ENCODE peak calls at places on chromosomes 11 and 22, in five cellular contexts. X is transverse colon, M is HCT116, Y is psoas muscle, F is HepG2. P is an unnamed sample.
A peak's percentile ranks its signal among the peaks of the same experiment; 100 is the strongest.

GRCh38 chr11:64032050-64032449 is 3.7 kb upstream of the FLRT1 start:
- DNase-seq in X (no peak), M (no peak), Y (no peak), F (no peak), P (no peak)

GRCh38 chr11:116579857-116580727 is 192.7 kb downstream of the BUD13 start:
- DNase-seq in X (no peak), M (no peak), Y (no peak), F (peak; percentile 83), P (no peak)

GRCh38 chr11:131928992-131929391 is 558.6 kb downstream of the NTM start:
- DNase-seq in X (no peak), M (no peak), Y (no peak), F (no peak), P (no peak)

GRCh38 chr11:73950869-73951710 is at the start of gene DNAJB13:
- DNase-seq in X (peak; percentile 44), M (peak; percentile 38), Y (no peak), F (peak; percentile 77), P (peak; percentile 67)

GRCh38 chr11:122756417-122756816 is 81.9 kb upstream of the CRTAM start:
- DNase-seq in X (peak; percentile 52), M (no peak), Y (no peak), F (no peak), P (no peak)

GRCh38 chr11:81970886-81971285 is 762.8 kb downstream of the FAM181B start:
- DNase-seq in X (no peak), M (no peak), Y (no peak), F (no peak), P (no peak)

GRCh38 chr11:102007567-102008437 is 39.4 kb upstream of the CFAP300 start:
- DNase-seq in X (peak; percentile 60), M (peak; percentile 57), Y (no peak), F (peak; percentile 88), P (no peak)

GRCh38 chr22:27627444-27627833 is 174.1 kb downstream of the MN1 start:
- DNase-seq in X (no peak), M (peak; percentile 44), Y (no peak), F (peak; percentile 87), P (no peak)

GRCh38 chr11:66417000-66417399 is 3.8 kb upstream of the NPAS4 start:
- DNase-seq in X (no peak), M (no peak), Y (no peak), F (no peak), P (no peak)

GRCh38 chr11:11468919-11469318 is 115.9 kb upstream of the CSNK2A3 start:
- DNase-seq in X (no peak), M (no peak), Y (no peak), F (no peak), P (no peak)

GRCh38 chr11:122933434-122933833 is 48.2 kb downstream of the BSX start:
- DNase-seq in X (no peak), M (no peak), Y (no peak), F (no peak), P (no peak)

GRCh38 chr22:46776876-46777608 is 14.6 kb downstream of the TBC1D22A start:
- DNase-seq in X (no peak), M (no peak), Y (no peak), F (no peak), P (no peak)

GRCh38 chr11:40186401-40187091 is 1272.9 kb downstream of the LRRC4C start:
- DNase-seq in X (no peak), M (no peak), Y (no peak), F (peak; percentile 14), P (peak; percentile 31)

GRCh38 chr11:123233978-123234340 is 38.9 kb upstream of the CLMP start:
- DNase-seq in X (no peak), M (no peak), Y (no peak), F (no peak), P (no peak)

GRCh38 chr22:20130319-20130718 is 1.3 kb upstream of the ZDHHC8 start:
- DNase-seq in X (no peak), M (no peak), Y (no peak), F (no peak), P (no peak)

GRCh38 chr11:30453705-30454104 is 130.8 kb downstream of the ARL14EP start:
- DNase-seq in X (no peak), M (no peak), Y (no peak), F (no peak), P (no peak)

GRCh38 chr22:43101306-43101705 is 9.2 kb upstream of the BIK start:
- DNase-seq in X (no peak), M (no peak), Y (no peak), F (no peak), P (no peak)

GRCh38 chr11:109729761-109730160 is 307.8 kb downstream of the C11orf87 start:
- DNase-seq in X (peak; percentile 23), M (no peak), Y (no peak), F (no peak), P (no peak)

GRCh38 chr11:68956142-68956541 is 24.6 kb downstream of the MRGPRD start:
- DNase-seq in X (no peak), M (no peak), Y (peak; percentile 52), F (no peak), P (no peak)

GRCh38 chr11:17607083-17607429 is 60.0 kb downstream of the OTOG start:
- DNase-seq in X (no peak), M (no peak), Y (no peak), F (no peak), P (no peak)

GRCh38 chr11:124843616-124843910 is 21.7 kb upstream of the ROBO3 start:
- DNase-seq in X (no peak), M (no peak), Y (no peak), F (no peak), P (no peak)

GRCh38 chr11:76524919-76525318 is 80.1 kb downstream of the EMSY start:
- DNase-seq in X (no peak), M (peak; percentile 26), Y (no peak), F (peak; percentile 42), P (no peak)

GRCh38 chr11:69472766-69473519 is 8.5 kb upstream of the LINC01488 start:
- DNase-seq in X (no peak), M (no peak), Y (peak; percentile 23), F (no peak), P (no peak)

DNA sequence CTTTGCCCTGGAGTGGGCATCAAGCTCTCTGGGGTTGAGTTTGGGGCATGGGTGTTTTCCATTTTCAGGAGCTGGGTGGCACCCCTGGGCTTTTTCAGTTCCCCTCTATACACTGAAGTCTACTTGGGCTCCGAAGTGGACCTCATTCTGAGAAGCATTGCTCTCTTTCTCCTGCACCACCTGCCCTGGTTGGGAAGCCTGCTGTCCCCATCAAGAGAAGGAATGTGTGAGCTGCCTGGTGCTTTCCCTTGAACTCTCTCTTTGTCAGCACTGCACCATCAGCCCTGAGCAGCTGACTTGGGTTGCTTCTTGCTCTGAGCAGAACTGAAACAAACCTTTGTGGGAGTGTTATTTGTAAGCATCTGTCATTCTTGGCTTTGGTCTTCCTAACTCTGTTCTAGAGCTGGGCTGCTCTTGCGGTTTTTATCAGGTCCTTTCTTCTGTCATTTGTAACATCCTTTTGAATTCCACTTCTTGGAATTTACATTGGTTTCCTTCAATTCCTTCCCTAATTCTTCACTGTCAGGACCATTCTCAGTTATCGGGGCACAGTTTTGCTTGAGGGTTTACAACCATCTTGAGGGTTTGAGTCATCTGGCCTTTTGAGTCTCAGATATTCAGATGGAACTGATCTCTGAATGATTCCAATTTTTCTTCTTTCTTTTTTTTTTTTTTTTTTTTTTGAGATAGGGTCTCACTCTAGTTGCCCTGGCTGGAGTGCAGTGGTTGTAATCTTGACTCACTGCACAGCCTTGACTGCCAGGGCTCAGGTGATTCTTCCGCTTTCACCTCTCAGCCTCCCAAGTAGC is 20.5 kb downstream of the UBE2L3 start:
- DNase-seq in X (peak; percentile 22), M (no peak), Y (no peak), F (no peak), P (no peak)
- TF ChIP-seq CTCF in X (no peak), M (no peak), Y (no peak), F (no peak), P (no peak)

GRCh38 chr11:95147364-95147905 is 57.8 kb downstream of the ENDOD1 start:
- DNase-seq in X (no peak), M (peak; percentile 34), Y (no peak), F (peak; percentile 14), P (peak; percentile 88)
- H3K27me3 ChIP-seq in X (no peaks in the 10 kb centered on the region), M (no peaks in the 10 kb centered on the region), Y (no peaks in the 10 kb centered on the region), F (no peaks in the 10 kb centered on the region), P (no peaks in the 10 kb centered on the region)

GRCh38 chr11:5509803-5510202 is at the start of gene UBQLN3:
- DNase-seq in X (no peak), M (no peak), Y (no peak), F (no peak), P (no peak)
- H3K4me1 ChIP-seq in X (no peaks in the 10 kb centered on the region), M (peaks cover 7% of the 10 kb centered on the region), Y (no peaks in the 10 kb centered on the region), F (no peaks in the 10 kb centered on the region), P (no peaks in the 10 kb centered on the region)

DNA sequence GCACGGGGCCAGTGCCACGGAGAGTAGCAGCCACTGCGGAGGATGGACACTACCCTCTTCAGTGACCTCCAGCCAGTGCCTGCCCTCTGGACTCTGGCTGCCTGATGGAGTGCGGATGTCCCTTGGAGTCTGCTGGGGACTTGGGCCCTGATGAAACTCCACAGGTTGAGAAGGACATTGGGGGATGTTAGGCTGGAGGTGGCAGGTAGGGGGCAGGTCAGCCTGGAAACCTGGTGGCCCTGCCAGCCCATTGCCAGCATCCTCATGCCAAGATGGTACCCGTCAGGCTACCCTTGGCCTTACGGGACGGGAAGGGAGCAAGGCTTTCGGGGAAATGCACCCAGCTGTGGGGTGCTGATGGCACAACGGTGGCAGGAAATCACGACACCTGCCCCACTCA is 4.0 kb downstream of the CABP7 start:
- DNase-seq in X (no peak), M (no peak), Y (no peak), F (no peak), P (no peak)
- TF ChIP-seq CTCF in X (no peak), M (no peak), Y (no peak), F (peak; percentile 19), P (peak; percentile 17)

GRCh38 chr11:2270322-2271076 is at the start of gene ASCL2:
- DNase-seq in X (no peak), M (no peak), Y (peak; percentile 46), F (no peak), P (no peak)

GRCh38 chr11:2269601-2270321 is 627 bp downstream of the ASCL2 start:
- DNase-seq in X (peak; percentile 66), M (no peak), Y (peak; percentile 61), F (no peak), P (no peak)

GRCh38 chr11:2267871-2268825 is 2.2 kb downstream of the ASCL2 start:
- DNase-seq in X (no peak), M (no peak), Y (peak; percentile 26), F (no peak), P (no peak)

GRCh38 chr11:2267306-2267861 is 3.0 kb downstream of the ASCL2 start:
- DNase-seq in X (no peak), M (no peak), Y (peak; percentile 47), F (no peak), P (no peak)

GRCh38 chr11:2268911-2269600 is 1.3 kb downstream of the ASCL2 start:
- DNase-seq in X (peak; percentile 48), M (no peak), Y (peak; percentile 67), F (peak; percentile 64), P (no peak)
- H3K27me3 ChIP-seq in X (peaks cover 51% of the 10 kb centered on the region), M (no peaks in the 10 kb centered on the region), Y (peaks cover 38% of the 10 kb centered on the region), F (peaks cover 2% of the 10 kb centered on the region), P (peaks cover 26% of the 10 kb centered on the region)

DNA sequence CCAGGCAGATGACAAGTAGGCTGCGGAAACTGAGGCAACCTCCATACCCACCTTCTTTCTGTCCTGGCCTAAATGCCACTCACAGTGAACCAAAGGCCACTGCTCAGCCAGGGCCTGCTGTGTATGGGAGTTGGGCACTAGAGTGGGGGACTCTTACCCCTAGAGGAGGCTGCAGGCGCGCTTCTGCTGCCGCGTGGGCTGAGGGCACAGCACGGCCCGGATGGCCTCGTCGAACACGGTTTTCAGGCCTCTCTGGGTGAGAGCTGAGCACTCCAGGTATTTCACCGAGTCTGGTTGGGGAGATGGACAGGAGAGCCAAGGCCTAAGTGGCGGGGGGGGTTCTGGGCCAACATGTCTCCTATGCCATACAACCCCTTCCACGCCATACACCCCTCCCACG is 14.2 kb upstream of the SSTR3 start:
- DNase-seq in X (no peak), M (no peak), Y (no peak), F (no peak), P (no peak)
- H3K4me1 ChIP-seq in X (peaks cover 5% of the 10 kb centered on the region), M (peaks cover 41% of the 10 kb centered on the region), Y (no peaks in the 10 kb centered on the region), F (peaks cover 21% of the 10 kb centered on the region), P (no peaks in the 10 kb centered on the region)

GRCh38 chr11:569273-569885 is 6.9 kb upstream of the PHRF1 start:
- DNase-seq in X (no peak), M (no peak), Y (peak; percentile 73), F (no peak), P (no peak)
- TF ChIP-seq CTCF in X (no peak), M (no peak), Y (no peak), F (no peak), P (no peak)